ENCODE peak calls at places on chromosomes 16 and 17, in five cellular contexts. T is GM12878, O is H1, N is SK-N-SH, C is K562. E is an unnamed sample.

GRCh38 chr16:88784074-88784855 is 755 bp downstream of the PIEZO1 start:
- DNase-seq in T (no peak), O (no peak), N (peak; percentile 81), C (peak; percentile 77), E (peak; percentile 75)

GRCh38 chr17:7136266-7136877 is 21.8 kb upstream of the ASGR2 start:
- DNase-seq in T (peak; percentile 33), O (no peak), N (peak; percentile 70), C (peak; percentile 53), E (peak; percentile 63)

GRCh38 chr17:30333503-30334240 is at the start of gene TMIGD1:
- DNase-seq in T (no peak), O (no peak), N (no peak), C (no peak), E (no peak)

GRCh38 chr16:77191259-77191969 is 424 bp downstream of the MON1B start:
- DNase-seq in T (no peak), O (no peak), N (peak; percentile 48), C (peak; percentile 49), E (no peak)

GRCh38 chr16:88781140-88782077 is 3.6 kb downstream of the PIEZO1 start:
- DNase-seq in T (no peak), O (no peak), N (no peak), C (peak; percentile 73), E (no peak)

GRCh38 chr17:76659928-76660614 is 16.5 kb upstream of the ST6GALNAC1 start:
- DNase-seq in T (no peak), O (no peak), N (peak; percentile 73), C (peak; percentile 69), E (no peak)

GRCh38 chr17:67717192-67717623 is 528 bp upstream of the NOL11 start:
- DNase-seq in T (no peak), O (no peak), N (no peak), C (no peak), E (peak; percentile 19)

GRCh38 chr17:6187836-6188235 is 117.7 kb downstream of the WSCD1 start:
- DNase-seq in T (no peak), O (no peak), N (no peak), C (no peak), E (no peak)

GRCh38 chr17:59377410-59377809 is 46.0 kb downstream of the YPEL2 start:
- DNase-seq in T (no peak), O (no peak), N (peak; percentile 67), C (no peak), E (no peak)

GRCh38 chr17:77210946-77211541 is 70.3 kb downstream of the SEC14L1 start:
- DNase-seq in T (no peak), O (no peak), N (no peak), C (no peak), E (no peak)

GRCh38 chr17:38415250-38416194 is 12.7 kb upstream of the ARHGAP23 start:
- DNase-seq in T (peak; percentile 11), O (no peak), N (no peak), C (no peak), E (peak; percentile 59)

GRCh38 chr16:79721186-79721745 is 120.7 kb upstream of the MAF start:
- DNase-seq in T (no peak), O (no peak), N (no peak), C (no peak), E (no peak)

GRCh38 chr17:51087072-51087757 is 33.5 kb downstream of the SPAG9 start:
- DNase-seq in T (no peak), O (no peak), N (no peak), C (no peak), E (no peak)

DNA sequence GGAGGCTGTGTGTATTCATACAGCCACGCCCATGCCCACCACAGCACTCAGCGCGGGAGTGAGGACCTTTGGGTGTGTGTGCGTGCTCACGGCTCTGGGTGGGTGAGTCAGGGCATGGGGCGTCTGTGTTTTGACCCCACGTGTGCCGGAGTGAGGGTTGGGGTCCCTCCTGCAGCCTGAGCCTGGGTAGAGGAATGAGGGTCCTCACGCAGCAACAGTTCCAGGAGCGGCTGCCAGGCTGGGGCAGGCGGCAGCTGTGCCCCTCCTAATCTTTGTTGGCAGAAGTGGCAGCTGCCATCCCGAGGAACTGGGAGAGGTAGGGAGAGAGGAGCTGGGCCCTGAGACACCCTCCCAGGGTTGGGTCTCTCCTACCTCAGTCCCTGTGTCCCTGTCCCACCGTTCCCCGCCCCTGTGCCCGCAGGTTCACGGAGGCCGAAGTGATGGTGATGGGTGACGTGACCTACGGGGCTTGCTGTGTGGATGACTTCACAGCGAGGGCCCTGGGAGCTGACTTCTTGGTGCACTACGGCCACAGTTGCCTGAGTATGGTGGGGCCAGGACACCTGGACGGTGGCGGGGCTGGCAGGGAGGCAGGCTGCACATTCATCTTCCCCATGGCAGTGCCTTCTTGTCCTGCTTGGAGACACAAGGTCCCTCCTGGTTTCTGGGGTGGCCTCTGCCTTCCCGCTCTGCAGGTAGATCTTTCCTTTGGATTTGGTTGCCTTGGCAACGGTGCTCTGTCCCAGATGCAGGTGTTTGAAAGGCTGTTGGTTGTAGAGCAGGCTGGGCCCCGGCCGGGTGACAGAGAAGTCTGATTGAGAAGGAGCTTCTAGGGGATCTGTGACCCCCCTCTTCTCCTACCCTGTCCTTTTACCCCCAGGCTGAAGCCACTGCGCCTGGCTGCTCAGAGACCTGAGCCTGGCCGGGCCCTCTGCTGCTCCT is 5.9 kb downstream of the DPH1 start:
- DNase-seq in T (no peak), O (no peak), N (no peak), C (no peak), E (no peak)
- TF ChIP-seq GABPA in T (no peak), O (no peak), N (no peak), C (no peak), E (no peak)

DNA sequence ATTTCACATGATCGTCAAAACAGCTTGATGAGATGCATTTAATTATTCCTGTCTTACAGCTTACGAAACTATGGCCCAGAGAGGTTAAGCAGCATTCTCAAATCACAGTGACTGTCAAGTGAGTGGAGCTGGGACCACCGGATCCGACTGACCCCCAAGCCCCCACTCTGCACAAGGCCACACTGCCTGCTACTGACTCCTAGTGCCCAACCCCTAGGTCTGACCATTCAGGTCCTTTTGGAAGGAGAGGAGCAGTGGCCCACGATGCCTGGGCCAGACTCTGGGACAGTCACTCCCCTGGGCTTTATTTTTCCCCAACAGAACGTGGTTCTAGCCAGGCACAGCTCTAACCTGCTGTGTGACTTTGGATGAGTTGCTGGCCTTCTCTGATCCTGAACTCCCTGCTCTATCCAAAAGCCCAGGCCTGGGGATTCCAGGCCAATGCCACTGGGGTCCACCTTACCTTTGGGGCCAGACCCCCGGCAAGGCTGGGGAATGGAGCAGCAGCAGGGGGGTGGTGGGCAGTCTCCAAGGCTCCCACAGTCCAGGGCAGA is 9.9 kb downstream of the TSPOAP1 start:
- DNase-seq in T (no peak), O (no peak), N (no peak), C (no peak), E (no peak)
- H3K4me2 ChIP-seq in T (no peak overlapping the region), O (no peak overlapping the region), N (no peak overlapping the region), C (no peak overlapping the region), E (no peak overlapping the region)

DNA sequence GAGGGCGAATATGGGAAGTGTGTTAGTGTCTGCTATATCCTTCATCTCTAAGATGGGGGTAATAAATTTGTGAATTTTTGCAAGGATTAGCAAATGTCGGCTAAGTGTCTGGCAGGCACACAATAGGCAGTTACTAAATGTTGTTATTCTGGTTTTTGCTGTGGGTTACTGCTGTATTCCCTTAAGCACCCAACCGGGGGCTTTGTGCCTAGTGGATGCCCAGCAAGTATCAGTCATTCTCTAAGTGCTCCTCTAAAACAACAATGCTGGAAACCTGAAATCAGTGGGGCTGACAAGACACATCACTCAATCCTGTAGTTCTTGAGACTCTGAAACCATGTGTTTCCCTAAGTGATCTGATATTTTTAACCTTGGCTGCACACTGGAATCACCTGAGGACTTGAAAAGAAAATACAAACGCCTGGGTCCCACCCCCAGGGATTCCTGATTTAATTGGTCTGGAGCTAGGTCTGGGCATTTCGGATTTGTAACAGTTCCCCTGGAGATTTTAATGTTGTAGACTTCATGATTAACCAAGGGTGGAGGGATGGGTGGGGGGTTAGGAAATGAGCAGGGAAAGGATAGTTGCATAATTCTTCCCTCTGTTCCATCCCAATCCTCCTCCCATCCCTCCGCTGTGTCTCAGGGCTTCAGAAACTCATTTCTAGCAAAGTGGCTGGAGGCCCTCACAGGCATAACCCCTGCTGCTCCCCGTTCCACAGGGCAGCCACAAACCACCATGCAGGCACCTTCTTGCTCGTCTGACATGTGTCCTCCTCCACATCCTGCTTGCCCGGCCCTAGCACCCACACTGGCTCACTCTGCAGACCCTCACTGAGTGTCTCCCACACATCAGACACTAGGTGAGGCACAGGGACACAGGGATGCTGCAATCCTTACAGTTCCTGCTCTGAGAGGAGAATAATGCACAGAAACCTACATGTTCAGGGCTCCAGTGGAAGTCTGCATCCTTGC is 61.6 kb upstream of the LYRM9 start:
- DNase-seq in T (no peak), O (no peak), N (no peak), C (no peak), E (no peak)
- TF ChIP-seq GABPA in T (no peak), O (no peak), N (no peak), C (no peak), E (no peak)

GRCh38 chr16:2181952-2182351 is 14.5 kb downstream of the CASKIN1 start:
- DNase-seq in T (no peak), O (no peak), N (no peak), C (no peak), E (no peak)
- H3K4me2 ChIP-seq in T (no peak overlapping the region), O (no peak overlapping the region), N (no peak overlapping the region), C (no peak overlapping the region), E (no peak overlapping the region)

DNA sequence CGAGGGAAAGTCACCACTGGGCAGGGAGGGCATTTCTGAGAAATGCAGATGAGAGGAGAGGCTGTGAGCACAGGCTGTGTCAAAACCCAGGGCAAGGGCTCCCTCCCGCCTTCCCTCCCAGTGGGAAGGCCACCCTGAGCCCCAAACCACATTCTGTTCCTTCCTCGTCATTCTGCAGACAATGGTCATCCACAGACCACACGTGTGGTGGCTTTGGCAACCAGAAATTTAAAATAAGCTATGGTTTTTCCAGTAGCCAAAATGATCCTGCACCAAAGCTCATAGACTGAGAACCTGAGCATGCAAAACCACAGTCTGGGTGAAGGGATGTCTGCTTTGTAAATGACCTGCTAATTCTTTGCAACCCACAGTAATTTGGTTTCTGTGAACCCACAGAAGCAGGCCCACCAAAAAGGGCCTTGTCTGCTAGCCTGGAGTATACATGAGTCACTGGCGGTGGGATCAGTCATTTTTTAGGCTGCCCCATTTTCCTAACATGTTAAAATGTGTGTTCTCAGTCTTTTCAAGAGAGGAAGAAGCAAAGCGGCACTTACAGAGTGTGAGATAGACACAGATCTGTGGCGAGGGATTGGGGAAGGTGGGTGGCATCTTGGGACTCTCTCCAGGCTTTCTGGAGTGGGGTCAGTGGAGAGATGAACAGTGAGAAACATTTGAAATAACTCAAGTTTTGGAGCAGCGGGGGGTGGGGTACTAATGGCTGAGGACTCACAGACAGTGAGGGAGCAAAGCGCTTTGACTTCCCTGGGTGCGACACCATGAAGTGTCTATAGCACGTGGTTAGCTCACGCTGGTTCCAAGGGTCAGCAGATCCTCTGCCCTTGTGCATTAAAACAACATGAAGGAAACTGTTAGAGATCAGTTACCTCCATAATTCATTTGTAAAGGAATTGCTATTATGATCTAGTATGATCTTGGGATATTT is 20.5 kb downstream of the GRB7 start:
- DNase-seq in T (peak; percentile 90), O (no peak), N (no peak), C (no peak), E (no peak)
- TF ChIP-seq GABPA in T (no peak), O (no peak), N (no peak), C (no peak), E (no peak)

GRCh38 chr17:55161935-55162555 is 102.7 kb upstream of the HLF start:
- DNase-seq in T (no peak), O (no peak), N (no peak), C (no peak), E (peak; percentile 31)
- H3K4me2 ChIP-seq in T (no peak overlapping the region), O (no peak overlapping the region), N (no peak overlapping the region), C (no peak overlapping the region), E (no peak overlapping the region)

GRCh38 chr16:10539256-10539655 is 41.1 kb downstream of the EMP2 start:
- DNase-seq in T (no peak), O (no peak), N (no peak), C (no peak), E (no peak)
- TF ChIP-seq GABPA in T (no peak), O (no peak), N (no peak), C (no peak), E (no peak)